ENCODE peak calls at places on chromosome 1, in six cellular contexts. B is stimulated activated naive CD8-positive, alpha-beta T cell treated with anti-CD3 and anti-CD28 coated beads, Interleukin-15, Interleukin-2, amounts not matched to agents 100 U/mL and 50 U/mL, for 24 hours; C is activated naive CD4-positive, alpha-beta T cell treated with Interleukin-2 at 50 U/mL for 16 hours; S is foreskin fibroblast; N is colonic mucosa; L is GM19239. W is an unnamed sample.
A peak's percentile ranks its signal among the peaks of the same experiment; 100 is the strongest.

GRCh38 chr1:119982006-119982405 is 85.7 kb upstream of the ADAM30 start:
- DNase-seq in B (no peak), C (no peak), S (no peak), L (no peak), N (no peak), W (no peak)

GRCh38 chr1:208564466-208564865 is 320.3 kb upstream of the PLXNA2 start:
- DNase-seq in C (no peak), L (no peak), B (no peak), S (no peak), N (no peak), W (no peak)

GRCh38 chr1:85048296-85049064 is at the start of gene MCOLN3:
- DNase-seq in L (peak; percentile 52), C (peak; percentile 56), N (peak; percentile 53), S (no peak), B (peak; percentile 45), W (peak; percentile 72)

GRCh38 chr1:24702511-24703293 is 42.5 kb upstream of the CLIC4 start:
- DNase-seq in N (no peak), L (no peak), C (no peak), B (no peak), S (no peak), W (no peak)

GRCh38 chr1:159211331-159212136 is 6.9 kb downstream of the ACKR1 start:
- DNase-seq in N (peak; percentile 33), B (peak; percentile 72), C (peak; percentile 57), S (peak; percentile 6), L (peak; percentile 23), W (peak; percentile 51)

GRCh38 chr1:6987940-6988339 is 202.7 kb downstream of the CAMTA1 start:
- DNase-seq in L (no peak), B (no peak), N (no peak), C (no peak), S (no peak), W (no peak)

GRCh38 chr1:2241820-2242219 is 13.7 kb downstream of the SKI start:
- DNase-seq in S (no peak), N (no peak), B (no peak), C (no peak), L (no peak), W (no peak)

GRCh38 chr1:59199734-59200376 is 97.0 kb upstream of the FGGY start:
- DNase-seq in N (peak; percentile 44), L (no peak), S (no peak), C (no peak), B (no peak), W (no peak)

GRCh38 chr1:89701746-89702241 is 68.9 kb downstream of the LRRC8C start:
- DNase-seq in L (no peak), C (peak; percentile 39), B (peak; percentile 73), S (no peak), N (no peak), W (no peak)

GRCh38 chr1:47780469-47780995 is 216.7 kb downstream of the TRABD2B start:
- DNase-seq in B (no peak), S (no peak), C (no peak), L (no peak), N (no peak), W (no peak)

GRCh38 chr1:115705085-115706008 is 63.2 kb downstream of the CASQ2 start:
- DNase-seq in L (no peak), S (no peak), C (no peak), B (no peak), N (no peak), W (no peak)

GRCh38 chr1:157154291-157154690 is 16.1 kb upstream of the ETV3 start:
- DNase-seq in B (no peak), N (peak; percentile 26), C (no peak), L (no peak), S (no peak), W (no peak)

GRCh38 chr1:3314561-3315271 is 139.7 kb upstream of the ARHGEF16 start:
- DNase-seq in N (no peak), S (peak; percentile 63), B (no peak), C (no peak), L (no peak), W (no peak)

GRCh38 chr1:9755441-9755995 is 68.2 kb downstream of the CLSTN1 start:
- DNase-seq in B (no peak), C (no peak), L (no peak), S (no peak), N (no peak), W (no peak)

GRCh38 chr1:10968411-10968826 is 44.0 kb upstream of the TARDBP start:
- DNase-seq in N (peak; percentile 50), S (no peak), L (no peak), B (no peak), C (no peak), W (no peak)

GRCh38 chr1:77888429-77889239 is at the start of gene NEXN:
- DNase-seq in S (peak; percentile 74), N (peak; percentile 38), C (peak; percentile 6), B (peak; percentile 42), L (peak; percentile 12), W (peak; percentile 45)

GRCh38 chr1:19398309-19398760 is 86.2 kb downstream of the SLC66A1 start:
- DNase-seq in C (peak; percentile 27), S (peak; percentile 96), N (no peak), B (peak; percentile 17), L (no peak), W (no peak)

GRCh38 chr1:39933956-39934941 is 20.7 kb upstream of the MFSD2A start:
- DNase-seq in N (peak; percentile 92), B (no peak), L (no peak), S (peak; percentile 100), C (no peak), W (no peak)

GRCh38 chr1:47708658-47709301 is 270.9 kb downstream of the FOXD2 start:
- DNase-seq in L (no peak), B (no peak), C (no peak), S (no peak), N (peak; percentile 51), W (no peak)

GRCh38 chr1:19042675-19043578 is 86.5 kb upstream of the IFFO2 start:
- DNase-seq in C (peak; percentile 12), L (no peak), B (peak; percentile 46), N (no peak), S (no peak), W (no peak)

GRCh38 chr1:167548059-167548932 is 5.3 kb downstream of the CREG1 start:
- DNase-seq in N (no peak), B (no peak), S (peak; percentile 13), C (no peak), L (no peak), W (no peak)

GRCh38 chr1:153882296-153882912 is 40.4 kb downstream of the GATAD2B start:
- DNase-seq in S (no peak), B (no peak), C (no peak), N (no peak), L (no peak), W (no peak)

GRCh38 chr1:42141978-42142377 is 11.2 kb upstream of the GUCA2B start:
- DNase-seq in S (no peak), B (no peak), L (no peak), N (no peak), C (no peak), W (no peak)

GRCh38 chr1:118360817-118361216 is 175.8 kb upstream of the SPAG17 start:
- DNase-seq in B (no peak), S (peak; percentile 30), L (no peak), N (no peak), C (no peak), W (no peak)